ENCODE peak calls at places on chromosome 18, in five cellular contexts. One of them, this sample, is unnamed.

GRCh38 chr18:28786941-28787340 is 610.0 kb upstream of the CDH2 start:
- DNase-seq in psoas muscle: no peak
- DNase-seq in transverse colon: no peak
- DNase-seq in neuronal stem cell: no peak
- DNase-seq in pancreas: no peak
- DNase-seq in this sample: no peak

GRCh38 chr18:41545091-41545888 is 409.7 kb upstream of the PIK3C3 start:
- DNase-seq in psoas muscle: no peak
- DNase-seq in transverse colon: no peak
- DNase-seq in neuronal stem cell: no peak
- DNase-seq in pancreas: no peak
- DNase-seq in this sample: no peak

GRCh38 chr18:10351221-10351795 is 103.1 kb upstream of the APCDD1 start:
- DNase-seq in psoas muscle: no peak
- DNase-seq in transverse colon: no peak
- DNase-seq in neuronal stem cell: no peak
- DNase-seq in pancreas: no peak
- DNase-seq in this sample: no peak

GRCh38 chr18:46408334-46408987 is 248.6 kb downstream of the LOXHD1 start:
- DNase-seq in psoas muscle: no peak
- DNase-seq in transverse colon: no peak
- DNase-seq in neuronal stem cell: no peak
- DNase-seq in pancreas: no peak
- DNase-seq in this sample: no peak

GRCh38 chr18:78407456-78407823 is 572.2 kb upstream of the SALL3 start:
- DNase-seq in psoas muscle: no peak
- DNase-seq in transverse colon: peak; percentile 15
- DNase-seq in neuronal stem cell: no peak
- DNase-seq in pancreas: no peak
- DNase-seq in this sample: peak; percentile 84

GRCh38 chr18:50113726-50114125 is 81.2 kb downstream of the MYO5B start:
- DNase-seq in psoas muscle: no peak
- DNase-seq in transverse colon: no peak
- DNase-seq in neuronal stem cell: no peak
- DNase-seq in pancreas: no peak
- DNase-seq in this sample: no peak

GRCh38 chr18:45874501-45875184 is 49.2 kb downstream of the SIGLEC15 start:
- DNase-seq in psoas muscle: no peak
- DNase-seq in transverse colon: peak; percentile 18
- DNase-seq in neuronal stem cell: no peak
- DNase-seq in pancreas: no peak
- DNase-seq in this sample: peak; percentile 42

GRCh38 chr18:55585586-55586521 is 2.1 kb downstream of the TCF4 start:
- DNase-seq in psoas muscle: no peak
- DNase-seq in transverse colon: no peak
- DNase-seq in neuronal stem cell: no peak
- DNase-seq in pancreas: no peak
- DNase-seq in this sample: no peak

GRCh38 chr18:12628706-12629702 is 28.9 kb downstream of the SPIRE1 start:
- DNase-seq in psoas muscle: no peak
- DNase-seq in transverse colon: no peak
- DNase-seq in neuronal stem cell: no peak
- DNase-seq in pancreas: no peak
- DNase-seq in this sample: no peak

GRCh38 chr18:59087391-59087790 is 52.3 kb upstream of the SEC11C start:
- DNase-seq in psoas muscle: no peak
- DNase-seq in transverse colon: peak; percentile 17
- DNase-seq in neuronal stem cell: no peak
- DNase-seq in pancreas: no peak
- DNase-seq in this sample: no peak

GRCh38 chr18:27717816-27718215 is 459.1 kb downstream of the CDH2 start:
- DNase-seq in psoas muscle: no peak
- DNase-seq in transverse colon: no peak
- DNase-seq in neuronal stem cell: no peak
- DNase-seq in pancreas: no peak
- DNase-seq in this sample: no peak

GRCh38 chr18:36321636-36322407 is 24.3 kb downstream of the FHOD3 start:
- DNase-seq in psoas muscle: no peak
- DNase-seq in transverse colon: no peak
- DNase-seq in neuronal stem cell: no peak
- DNase-seq in pancreas: no peak
- DNase-seq in this sample: no peak

GRCh38 chr18:51074605-51075004 is 44.6 kb downstream of the SMAD4 start:
- DNase-seq in psoas muscle: no peak
- DNase-seq in transverse colon: no peak
- DNase-seq in neuronal stem cell: no peak
- DNase-seq in pancreas: no peak
- DNase-seq in this sample: no peak

GRCh38 chr18:6543330-6543908 is 128.7 kb upstream of the L3MBTL4 start:
- DNase-seq in psoas muscle: no peak
- DNase-seq in transverse colon: no peak
- DNase-seq in neuronal stem cell: no peak
- DNase-seq in pancreas: no peak
- DNase-seq in this sample: peak; percentile 13

GRCh38 chr18:29160123-29160522 is 983.2 kb upstream of the CDH2 start:
- DNase-seq in psoas muscle: no peak
- DNase-seq in transverse colon: no peak
- DNase-seq in neuronal stem cell: no peak
- DNase-seq in pancreas: no peak
- DNase-seq in this sample: no peak

DNA sequence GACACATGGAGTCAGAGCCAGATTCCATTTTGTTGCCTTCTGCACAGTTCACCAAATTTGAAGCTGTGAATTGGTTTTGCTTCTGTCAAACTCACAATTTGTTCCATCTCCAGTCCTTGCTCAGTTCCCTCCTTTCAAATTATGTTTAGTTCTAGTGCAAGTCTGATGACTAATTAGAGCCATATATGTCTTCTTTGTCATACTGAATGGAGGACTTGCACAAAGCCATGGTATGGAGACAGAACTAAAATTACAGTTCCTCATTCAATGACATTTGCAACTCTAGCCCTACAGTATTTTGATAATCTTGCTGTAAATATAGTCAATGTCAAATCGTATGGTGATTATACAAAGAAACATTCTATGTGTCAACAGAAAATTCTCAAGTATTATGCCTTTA is 936.9 kb upstream of the CELF4 start:
- DNase-seq in psoas muscle: no peak
- DNase-seq in transverse colon: no peak
- DNase-seq in neuronal stem cell: no peak
- DNase-seq in pancreas: no peak
- DNase-seq in this sample: no peak
- H3K4me1 ChIP-seq in psoas muscle: no peaks in the 10 kb centered on the region
- H3K4me1 ChIP-seq in transverse colon: no peaks in the 10 kb centered on the region
- H3K4me1 ChIP-seq in neuronal stem cell: no peaks in the 10 kb centered on the region
- H3K4me1 ChIP-seq in pancreas: no peaks in the 10 kb centered on the region
- H3K4me1 ChIP-seq in this sample: no peaks in the 10 kb centered on the region

GRCh38 chr18:74897971-74898657 is 300.4 kb downstream of the ZNF407 start:
- DNase-seq in psoas muscle: no peak
- DNase-seq in transverse colon: no peak
- DNase-seq in neuronal stem cell: no peak
- DNase-seq in pancreas: no peak
- DNase-seq in this sample: no peak
- H3K27ac ChIP-seq in psoas muscle: no peak overlapping the region
- H3K27ac ChIP-seq in transverse colon: no peak overlapping the region
- H3K27ac ChIP-seq in neuronal stem cell: no peak overlapping the region
- H3K27ac ChIP-seq in pancreas: no peak overlapping the region
- H3K27ac ChIP-seq in this sample: no peak overlapping the region

GRCh38 chr18:62788891-62789290 is 73.5 kb downstream of the PHLPP1 start:
- DNase-seq in psoas muscle: no peak
- DNase-seq in transverse colon: peak; percentile 24
- DNase-seq in neuronal stem cell: no peak
- DNase-seq in pancreas: no peak
- DNase-seq in this sample: no peak
- H3K4me3 ChIP-seq in psoas muscle: no peak overlapping the region
- H3K4me3 ChIP-seq in transverse colon: no peak overlapping the region
- H3K4me3 ChIP-seq in neuronal stem cell: no peak overlapping the region
- H3K4me3 ChIP-seq in pancreas: no peak overlapping the region
- H3K4me3 ChIP-seq in this sample: no peak overlapping the region

GRCh38 chr18:79566841-79567370 is 112.7 kb upstream of the CTDP1 start:
- DNase-seq in psoas muscle: peak; percentile 4
- DNase-seq in transverse colon: no peak
- DNase-seq in neuronal stem cell: no peak
- DNase-seq in pancreas: peak; percentile 6
- DNase-seq in this sample: no peak

GRCh38 chr18:79568543-79569205 is 110.9 kb upstream of the CTDP1 start:
- DNase-seq in psoas muscle: no peak
- DNase-seq in transverse colon: no peak
- DNase-seq in neuronal stem cell: no peak
- DNase-seq in pancreas: peak; percentile 20
- DNase-seq in this sample: no peak

GRCh38 chr18:79570266-79571201 is 109.1 kb upstream of the CTDP1 start:
- DNase-seq in psoas muscle: no peak
- DNase-seq in transverse colon: peak; percentile 4
- DNase-seq in neuronal stem cell: no peak
- DNase-seq in pancreas: no peak
- DNase-seq in this sample: no peak

GRCh38 chr18:79569720-79570119 is 109.9 kb upstream of the CTDP1 start:
- DNase-seq in psoas muscle: no peak
- DNase-seq in transverse colon: peak; percentile 5
- DNase-seq in neuronal stem cell: no peak
- DNase-seq in pancreas: peak; percentile 3
- DNase-seq in this sample: peak; percentile 15

DNA sequence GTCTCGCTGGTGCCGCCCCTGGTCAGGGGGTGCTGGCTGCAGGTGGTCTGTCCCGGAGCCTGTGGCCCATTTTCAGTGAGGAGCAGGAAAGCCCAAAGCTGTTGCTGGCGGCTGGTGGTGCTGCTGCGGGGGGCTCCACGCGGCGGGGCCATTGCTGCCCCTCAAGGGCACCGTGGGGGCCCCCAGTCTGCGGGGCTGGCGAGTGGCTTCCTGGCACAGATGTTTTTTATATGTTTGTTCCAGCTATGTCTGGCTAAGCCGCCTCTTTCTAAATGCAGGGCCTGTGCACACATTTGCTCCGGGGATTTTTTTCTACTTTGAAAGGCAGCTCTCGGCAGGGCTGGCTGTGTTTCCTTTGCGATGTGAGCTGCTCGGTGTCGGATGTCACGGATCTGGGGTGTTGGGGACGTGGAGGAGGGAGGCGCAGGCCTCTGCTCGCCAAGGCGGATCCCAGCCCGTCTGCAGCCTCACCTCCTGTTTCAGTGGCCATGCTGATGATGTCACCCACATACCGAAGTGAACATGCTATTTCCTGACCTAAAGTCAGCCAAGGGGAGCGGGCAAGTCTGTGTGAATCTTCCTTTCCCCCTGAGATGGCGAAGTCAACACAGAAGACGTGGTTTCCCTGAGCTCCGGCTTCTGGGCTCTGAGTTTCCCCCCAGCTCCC is 112.0 kb upstream of the CTDP1 start:
- DNase-seq in psoas muscle: peak; percentile 69
- DNase-seq in transverse colon: no peak
- DNase-seq in neuronal stem cell: peak; percentile 58
- DNase-seq in pancreas: peak; percentile 11
- DNase-seq in this sample: no peak
- H3K4me1 ChIP-seq in psoas muscle: peaks cover 14% of the 10 kb centered on the region
- H3K4me1 ChIP-seq in transverse colon: no peaks in the 10 kb centered on the region
- H3K4me1 ChIP-seq in neuronal stem cell: peaks cover 10% of the 10 kb centered on the region
- H3K4me1 ChIP-seq in pancreas: no peaks in the 10 kb centered on the region
- H3K4me1 ChIP-seq in this sample: no peaks in the 10 kb centered on the region

This sample was measured in small intestine.